ENCODE peak calls at places on chromosomes 7 and 10, in nine cellular contexts. C, F, B, V, H, J, S, I and Z are unnamed samples.

GRCh38 chr7:158646766-158647474 is 57.7 kb downstream of the NCAPG2 start:
- DNase-seq in C (no peak), F (no peak), B (no peak), V (no peak), H (peak; percentile 54), J (peak; percentile 80), S (no peak), I (no peak), Z (no peak)

GRCh38 chr7:38630720-38631673 is at the start of gene AMPH:
- DNase-seq in C (peak; percentile 62), F (peak; percentile 40), B (peak; percentile 87), V (no peak), H (peak; percentile 91), J (peak; percentile 93), S (peak; percentile 75), I (peak; percentile 77), Z (no peak)

GRCh38 chr7:124764847-124765400 is 668 bp downstream of the GPR37 start:
- DNase-seq in C (no peak), F (peak; percentile 5), B (peak; percentile 58), V (peak; percentile 36), H (peak; percentile 34), J (peak; percentile 82), S (no peak), I (no peak), Z (no peak)

GRCh38 chr7:66597472-66597871 is 31.2 kb upstream of the KCTD7 start:
- DNase-seq in C (no peak), F (no peak), B (no peak), V (no peak), H (no peak), J (no peak), S (no peak), I (no peak), Z (no peak)

GRCh38 chr10:23344251-23344841 is at the start of gene C10orf67:
- DNase-seq in C (peak; percentile 63), F (peak; percentile 39), B (peak; percentile 71), V (peak; percentile 10), H (peak; percentile 47), J (peak; percentile 80), S (peak; percentile 49), I (peak; percentile 78), Z (no peak)

GRCh38 chr10:102632394-102633062 is 11.8 kb upstream of the TRIM8 start:
- DNase-seq in C (peak; percentile 54), F (peak; percentile 52), B (peak; percentile 57), V (no peak), H (no peak), J (peak; percentile 55), S (no peak), I (peak; percentile 62), Z (no peak)

GRCh38 chr7:118158766-118159165 is 25.2 kb upstream of the LSM8 start:
- DNase-seq in C (no peak), F (no peak), B (no peak), V (no peak), H (no peak), J (no peak), S (no peak), I (no peak), Z (no peak)

GRCh38 chr7:102860351-102860811 is 52.4 kb upstream of the LRRC17 start:
- DNase-seq in C (peak; percentile 92), F (peak; percentile 98), B (no peak), V (no peak), H (no peak), J (no peak), S (no peak), I (no peak), Z (no peak)

GRCh38 chr10:48493083-48493871 is 111.6 kb downstream of the ARHGAP22 start:
- DNase-seq in C (peak; percentile 10), F (no peak), B (no peak), V (no peak), H (no peak), J (no peak), S (peak; percentile 54), I (peak; percentile 78), Z (peak; percentile 57)

GRCh38 chr7:75980126-75980864 is 14.1 kb downstream of the TMEM120A start:
- DNase-seq in C (no peak), F (no peak), B (peak; percentile 72), V (no peak), H (no peak), J (no peak), S (no peak), I (peak; percentile 88), Z (no peak)

GRCh38 chr10:114600067-114600466 is 58.0 kb downstream of the ABLIM1 start:
- DNase-seq in C (no peak), F (no peak), B (no peak), V (no peak), H (no peak), J (no peak), S (no peak), I (no peak), Z (no peak)

GRCh38 chr7:23261843-23262452 is 15.4 kb downstream of the GPNMB start:
- DNase-seq in C (peak; percentile 50), F (peak; percentile 67), B (peak; percentile 67), V (peak; percentile 90), H (peak; percentile 60), J (peak; percentile 85), S (peak; percentile 30), I (peak; percentile 84), Z (peak; percentile 72)

GRCh38 chr7:44210107-44210506 is 9.3 kb downstream of the YKT6 start:
- DNase-seq in C (no peak), F (no peak), B (no peak), V (no peak), H (no peak), J (no peak), S (no peak), I (no peak), Z (no peak)

GRCh38 chr10:90162464-90162863 is 461.1 kb downstream of the KIF20B start:
- DNase-seq in C (peak; percentile 86), F (peak; percentile 18), B (no peak), V (no peak), H (no peak), J (no peak), S (no peak), I (no peak), Z (no peak)

GRCh38 chr7:130912910-130913720 is 179.1 kb upstream of the KLF14 start:
- DNase-seq in C (peak; percentile 99), F (peak; percentile 99), B (peak; percentile 80), V (no peak), H (no peak), J (no peak), S (peak; percentile 49), I (peak; percentile 91), Z (peak; percentile 89)

GRCh38 chr7:74304550-74304949 is 15.3 kb downstream of the CLIP2 start:
- DNase-seq in C (no peak), F (no peak), B (no peak), V (no peak), H (no peak), J (no peak), S (no peak), I (no peak), Z (no peak)

GRCh38 chr7:2997014-2997413 is 46.7 kb downstream of the CARD11 start:
- DNase-seq in C (no peak), F (no peak), B (no peak), V (no peak), H (no peak), J (no peak), S (no peak), I (no peak), Z (no peak)

GRCh38 chr7:3002631-3003030 is 41.0 kb downstream of the CARD11 start:
- DNase-seq in C (no peak), F (no peak), B (no peak), V (no peak), H (no peak), J (no peak), S (no peak), I (no peak), Z (no peak)

GRCh38 chr7:2996141-2996540 is 47.5 kb downstream of the CARD11 start:
- DNase-seq in C (no peak), F (no peak), B (no peak), V (no peak), H (no peak), J (no peak), S (no peak), I (peak; percentile 31), Z (no peak)

GRCh38 chr7:3000566-3000965 is 43.1 kb downstream of the CARD11 start:
- DNase-seq in C (no peak), F (no peak), B (no peak), V (no peak), H (no peak), J (no peak), S (no peak), I (no peak), Z (no peak)

DNA sequence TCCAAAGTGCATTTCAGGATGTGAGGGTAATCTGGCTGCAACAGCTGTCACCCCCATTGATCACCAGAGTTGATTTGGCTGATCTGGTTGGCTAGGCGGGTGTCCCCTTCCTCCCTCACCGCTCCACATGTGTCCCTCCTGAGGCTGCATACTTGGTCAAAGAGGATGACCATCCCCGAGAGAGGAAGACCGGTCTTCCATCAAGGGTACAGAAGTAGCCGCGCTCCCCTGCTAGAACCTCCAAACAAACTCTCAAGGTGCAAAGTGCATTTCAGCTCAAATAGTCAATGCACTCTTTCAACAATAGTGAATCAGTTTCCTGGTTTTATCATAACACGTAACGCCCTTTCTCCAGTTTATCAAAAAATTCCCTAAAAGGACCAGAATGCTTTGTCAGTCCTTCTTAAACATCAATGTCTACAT is 44.6 kb downstream of the CARD11 start:
- DNase-seq in C (no peak), F (no peak), B (no peak), V (no peak), H (no peak), J (no peak), S (no peak), I (no peak), Z (no peak)
- TF ChIP-seq CTCF in C (no peak), F (no peak), B (no peak), V (no peak), H (no peak), J (no peak), S (no peak), I (no peak), Z (no peak)

GRCh38 chr7:55100962-55101327 is 82.1 kb downstream of the EGFR start:
- DNase-seq in C (no peak), F (no peak), B (no peak), V (no peak), H (no peak), J (no peak), S (peak; percentile 61), I (no peak), Z (no peak)
- H3K27ac ChIP-seq in C (no peak overlapping the region), F (peak overlapping the region; percentile 13), B (peak overlapping the region; percentile 89), V (no peak overlapping the region), H (no peak overlapping the region), J (no peak overlapping the region), S (peak overlapping the region; percentile 79), I (peak overlapping the region; percentile 41), Z (peak overlapping the region; percentile 86)

GRCh38 chr10:99297033-99297432 is 32.1 kb upstream of the CNNM1 start:
- DNase-seq in C (no peak), F (no peak), B (no peak), V (peak; percentile 18), H (peak; percentile 18), J (peak; percentile 64), S (no peak), I (no peak), Z (no peak)
- TF ChIP-seq CTCF in C (no peak), F (no peak), B (no peak), V (no peak), H (no peak), J (peak; percentile 60), S (no peak), I (no peak), Z (no peak)

DNA sequence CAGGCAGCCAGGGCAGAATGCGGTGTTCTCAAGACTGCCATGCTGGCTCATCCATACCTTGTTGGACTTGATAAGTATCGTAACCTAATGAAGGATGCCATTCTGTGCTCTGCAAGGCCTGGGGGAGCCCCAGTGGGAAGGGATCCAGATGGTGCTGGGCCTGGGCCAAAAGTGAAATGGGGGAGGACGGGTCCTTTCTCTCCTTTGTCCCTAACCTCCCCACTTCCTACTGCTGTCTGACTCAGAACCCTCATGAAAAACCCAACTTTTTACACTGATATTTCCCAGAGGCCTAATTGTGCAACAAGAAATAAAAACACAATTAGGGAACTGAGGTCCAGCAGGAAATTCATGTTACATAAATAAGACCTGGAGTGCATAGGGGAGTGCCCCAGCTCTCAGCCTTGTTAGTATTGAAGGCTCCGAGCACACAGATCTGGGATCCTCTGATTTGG is 193.7 kb upstream of the SVIL start:
- DNase-seq in C (no peak), F (no peak), B (no peak), V (no peak), H (no peak), J (no peak), S (no peak), I (no peak), Z (no peak)
- H3K27ac ChIP-seq in C (no peak overlapping the region), F (no peak overlapping the region), B (no peak overlapping the region), V (no peak overlapping the region), H (no peak overlapping the region), J (no peak overlapping the region), S (no peak overlapping the region), I (no peak overlapping the region), Z (no peak overlapping the region)